ENCODE peak calls at places on chromosomes 13 and 19, in seven cellular contexts. Q is SK-N-SH, T is H1, C is GM12892, J is K562, Z is GM12878, U is HepG2. S is an unnamed sample.

GRCh38 chr13:83024226-83024625 is 858.0 kb downstream of the SLITRK1 start:
- DNase-seq in Q (no peak), T (no peak), C (no peak), J (no peak), Z (no peak), U (no peak), S (no peak)

GRCh38 chr19:50230379-50231351 is 27.2 kb downstream of the MYH14 start:
- DNase-seq in Q (no peak), T (peak), C (no peak), J (no peak), Z (no peak), U (peak), S (no peak)

GRCh38 chr19:55369651-55370304 is 485 bp downstream of the IL11 start:
- DNase-seq in Q (peak), T (peak), C (peak), J (peak), Z (no peak), U (no peak), S (no peak)

GRCh38 chr13:71879129-71879535 is 12.1 kb upstream of the DACH1 start:
- DNase-seq in Q (peak), T (no peak), C (no peak), J (no peak), Z (no peak), U (peak), S (no peak)

GRCh38 chr19:45424191-45425058 is 708 bp upstream of the ERCC1 start:
- DNase-seq in Q (peak), T (peak), C (no peak), J (peak), Z (no peak), U (peak), S (no peak)

GRCh38 chr19:51735759-51736449 is 12.1 kb upstream of the HAS1 start:
- DNase-seq in Q (no peak), T (no peak), C (no peak), J (peak), Z (no peak), U (no peak), S (no peak)

GRCh38 chr13:32548837-32549236 is 10.2 kb upstream of the N4BP2L2 start:
- DNase-seq in Q (no peak), T (no peak), C (no peak), J (no peak), Z (no peak), U (no peak), S (no peak)

GRCh38 chr13:95039415-95039814 is 261.8 kb downstream of the ABCC4 start:
- DNase-seq in Q (no peak), T (no peak), C (no peak), J (no peak), Z (no peak), U (peak), S (no peak)

GRCh38 chr13:41061075-41061913 is at the start of gene WBP4:
- DNase-seq in Q (peak), T (peak), C (peak), J (peak), Z (peak), U (peak), S (peak)

GRCh38 chr19:54608792-54609191 is 15.4 kb downstream of the LILRA1 start:
- DNase-seq in Q (no peak), T (no peak), C (no peak), J (no peak), Z (no peak), U (no peak), S (no peak)

GRCh38 chr13:98026457-98026857 is 73.0 kb downstream of the IPO5 start:
- DNase-seq in Q (no peak), T (no peak), C (no peak), J (no peak), Z (no peak), U (peak), S (no peak)

GRCh38 chr19:18590273-18591272 is 2.0 kb downstream of the REX1BD start:
- DNase-seq in Q (peak), T (peak), C (no peak), J (peak), Z (no peak), U (peak), S (no peak)

GRCh38 chr19:33507021-33507956 is 14.3 kb downstream of the PEPD start:
- DNase-seq in Q (peak), T (no peak), C (no peak), J (no peak), Z (no peak), U (no peak), S (no peak)

GRCh38 chr13:31538067-31539042 is 201.0 kb upstream of the RXFP2 start:
- DNase-seq in Q (peak), T (no peak), C (no peak), J (peak), Z (no peak), U (peak), S (no peak)

GRCh38 chr19:31825134-31826094 is 476.2 kb upstream of the TSHZ3 start:
- DNase-seq in Q (no peak), T (no peak), C (no peak), J (no peak), Z (no peak), U (no peak), S (no peak)

GRCh38 chr19:16259385-16260159 is 61.9 kb downstream of the AP1M1 start:
- DNase-seq in Q (no peak), T (no peak), C (peak), J (no peak), Z (peak), U (no peak), S (no peak)

GRCh38 chr19:55387736-55388497 is 2.2 kb downstream of the RPL28 start:
- DNase-seq in Q (no peak), T (no peak), C (no peak), J (no peak), Z (no peak), U (no peak), S (no peak)

DNA sequence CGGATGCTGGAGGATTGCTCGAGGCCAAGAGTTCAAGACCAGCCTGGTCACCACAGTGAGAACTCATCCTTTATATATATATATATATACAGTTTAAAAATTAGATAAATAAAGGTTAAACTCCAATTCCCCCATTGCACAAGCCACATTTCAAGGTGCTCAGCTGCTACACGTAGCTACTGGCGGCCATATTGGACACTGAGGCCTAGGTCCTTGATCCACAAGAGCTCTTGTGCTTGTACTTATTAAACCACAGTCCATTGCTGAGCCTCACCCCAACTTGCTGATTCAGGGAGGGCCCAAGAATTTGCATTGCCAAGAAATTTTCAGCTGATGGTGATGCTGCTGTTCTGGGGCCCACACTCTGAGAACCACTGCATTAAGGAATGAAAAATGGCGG is 9.6 kb downstream of the TTC9B start:
- DNase-seq in Q (no peak), T (no peak), C (no peak), J (no peak), Z (no peak), U (no peak), S (no peak)
- TF ChIP-seq TAF1 in Q (no peak), T (no peak), C (no peak), J (no peak), Z (no peak), U (no peak), S (no peak)

GRCh38 chr13:106799731-106800335 is 231.9 kb upstream of the ARGLU1 start:
- DNase-seq in Q (no peak), T (no peak), C (no peak), J (no peak), Z (no peak), U (no peak), S (no peak)

GRCh38 chr13:106797081-106797640 is 229.2 kb upstream of the ARGLU1 start:
- DNase-seq in Q (no peak), T (no peak), C (no peak), J (no peak), Z (no peak), U (no peak), S (no peak)

GRCh38 chr13:106795847-106796246 is 227.9 kb upstream of the ARGLU1 start:
- DNase-seq in Q (no peak), T (no peak), C (no peak), J (no peak), Z (no peak), U (no peak), S (no peak)

GRCh38 chr13:106796280-106797047 is 228.5 kb upstream of the ARGLU1 start:
- DNase-seq in Q (no peak), T (peak), C (no peak), J (no peak), Z (peak), U (no peak), S (no peak)

DNA sequence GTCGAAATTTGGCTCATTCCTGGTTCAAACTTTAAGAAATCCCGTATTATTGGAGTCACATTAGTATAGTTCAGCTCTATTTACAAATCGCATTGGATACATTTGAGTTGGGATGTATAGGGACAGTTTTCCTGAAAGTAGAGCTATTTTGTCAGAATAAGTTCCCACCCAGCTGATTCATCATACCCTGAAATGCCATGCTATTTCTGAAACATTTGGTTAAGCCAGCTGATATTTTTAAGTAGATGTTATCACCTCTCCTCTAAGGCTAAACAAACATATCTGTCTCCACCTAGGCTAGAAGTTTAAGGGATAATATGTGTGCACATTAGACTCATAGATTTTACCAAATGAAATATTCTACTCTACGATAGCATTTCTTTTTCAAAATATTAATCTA is 226.2 kb upstream of the ARGLU1 start:
- DNase-seq in Q (no peak), T (no peak), C (no peak), J (no peak), Z (no peak), U (no peak), S (no peak)
- TF ChIP-seq POLR2AphosphoS5 in Q (no peak), T (no peak), C (no peak), J (no peak), Z (no peak), U (no peak), S (no peak)

GRCh38 chr19:24069907-24070657 is 16.9 kb upstream of the ZNF254 start:
- DNase-seq in Q (no peak), T (no peak), C (no peak), J (no peak), Z (no peak), U (no peak), S (no peak)
- TF ChIP-seq TAF1 in Q (no peak), T (no peak), C (no peak), J (no peak), Z (no peak), U (no peak), S (no peak)

GRCh38 chr19:48569814-48570213 is 17.8 kb downstream of the SULT2B1 start:
- DNase-seq in Q (no peak), T (no peak), C (no peak), J (no peak), Z (no peak), U (no peak), S (no peak)

GRCh38 chr19:48565090-48565489 is 13.1 kb downstream of the SULT2B1 start:
- DNase-seq in Q (no peak), T (no peak), C (no peak), J (no peak), Z (no peak), U (peak), S (no peak)

GRCh38 chr19:48573163-48573505 is 21.2 kb downstream of the SULT2B1 start:
- DNase-seq in Q (no peak), T (no peak), C (no peak), J (no peak), Z (no peak), U (peak), S (no peak)

GRCh38 chr19:48571378-48572162 is 19.6 kb downstream of the SULT2B1 start:
- DNase-seq in Q (no peak), T (no peak), C (no peak), J (no peak), Z (no peak), U (peak), S (no peak)

GRCh38 chr19:48568345-48568886 is 16.4 kb downstream of the SULT2B1 start:
- DNase-seq in Q (peak), T (peak), C (no peak), J (peak), Z (no peak), U (peak), S (no peak)
- TF ChIP-seq POLR2AphosphoS5 in Q (peak), T (peak), C (no peak), J (no peak), Z (no peak), U (no peak), S (no peak)

DNA sequence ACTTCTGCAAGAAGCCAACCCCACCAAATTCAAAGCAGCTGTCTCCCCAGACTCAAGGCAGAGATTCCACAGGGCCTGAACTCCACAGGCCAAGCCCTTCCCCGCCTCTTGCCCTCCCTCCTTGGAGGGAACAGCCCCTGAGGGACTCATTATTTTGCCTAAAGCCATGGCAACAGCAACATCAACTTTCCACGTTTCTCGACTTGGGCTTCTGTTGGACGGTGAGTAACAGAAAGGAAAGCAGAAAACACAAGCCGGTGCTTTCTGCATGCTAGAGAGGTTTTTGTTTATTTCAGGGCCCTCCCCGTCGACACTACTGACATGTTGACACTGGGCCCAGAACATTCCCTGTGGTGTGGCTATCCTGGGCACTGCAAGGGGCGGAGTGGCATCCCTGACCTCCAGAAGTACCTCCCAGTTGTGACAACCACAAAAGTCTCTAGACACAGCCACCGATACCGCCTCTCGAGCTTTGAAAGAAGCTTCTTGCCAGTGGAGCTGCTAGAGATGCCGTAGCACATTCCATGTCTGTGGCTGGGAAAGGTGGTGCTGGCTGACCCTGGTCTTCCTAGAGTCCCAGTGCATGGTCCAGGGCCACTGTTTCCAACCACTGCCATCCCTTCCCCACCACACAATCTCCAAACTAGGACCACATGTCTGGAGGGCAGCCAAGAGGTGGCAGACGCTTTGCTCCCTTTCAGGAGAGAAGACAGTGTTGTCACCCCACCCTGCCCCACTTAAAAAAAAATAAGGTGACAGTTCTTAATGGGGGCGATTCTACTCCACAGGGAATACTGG is 12.8 kb downstream of the CAPS start:
- DNase-seq in Q (peak), T (no peak), C (no peak), J (no peak), Z (no peak), U (no peak), S (no peak)
- TF ChIP-seq TAF1 in Q (no peak), T (no peak), C (no peak), J (no peak), Z (no peak), U (no peak), S (no peak)

DNA sequence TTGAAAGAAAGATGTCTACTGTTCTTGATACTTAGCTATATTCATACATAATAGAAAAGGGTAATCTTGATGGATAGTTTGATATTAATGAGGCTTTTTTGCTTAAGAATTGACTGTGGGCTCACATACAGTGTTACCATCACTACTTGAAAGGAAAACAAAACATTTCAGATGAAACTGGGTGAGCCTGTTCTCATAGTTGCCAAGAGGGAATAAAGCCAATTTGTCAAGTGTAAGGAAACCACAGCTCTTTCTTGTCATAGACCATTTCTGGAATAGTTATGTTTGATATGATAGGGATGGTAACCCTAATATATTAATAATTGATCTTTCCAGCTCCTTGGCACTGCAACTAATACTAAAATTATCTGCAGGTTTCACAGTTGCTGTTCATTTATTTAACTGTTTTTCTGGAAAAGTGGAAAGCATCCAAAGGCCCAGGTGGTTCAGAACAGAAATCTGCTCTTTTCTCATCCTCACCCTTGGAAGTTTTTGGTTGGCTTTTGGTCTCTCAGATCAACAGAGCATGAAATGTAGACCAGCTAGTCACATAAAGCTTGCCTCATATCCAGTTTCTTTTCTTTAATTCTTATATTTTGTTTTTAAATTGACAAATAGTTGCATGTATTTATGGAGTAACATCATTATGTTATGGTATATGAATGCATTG is 43.2 kb downstream of the ARHGEF7 start:
- DNase-seq in Q (no peak), T (no peak), C (no peak), J (no peak), Z (no peak), U (no peak), S (no peak)
- TF ChIP-seq POLR2AphosphoS5 in Q (no peak), T (no peak), C (no peak), J (no peak), Z (no peak), U (no peak), S (no peak)

GRCh38 chr19:8566855-8567254 is 10.4 kb downstream of the MYO1F start:
- DNase-seq in Q (no peak), T (no peak), C (no peak), J (no peak), Z (no peak), U (no peak), S (no peak)
- TF ChIP-seq TAF1 in Q (no peak), T (no peak), C (no peak), J (no peak), Z (no peak), U (no peak), S (no peak)

DNA sequence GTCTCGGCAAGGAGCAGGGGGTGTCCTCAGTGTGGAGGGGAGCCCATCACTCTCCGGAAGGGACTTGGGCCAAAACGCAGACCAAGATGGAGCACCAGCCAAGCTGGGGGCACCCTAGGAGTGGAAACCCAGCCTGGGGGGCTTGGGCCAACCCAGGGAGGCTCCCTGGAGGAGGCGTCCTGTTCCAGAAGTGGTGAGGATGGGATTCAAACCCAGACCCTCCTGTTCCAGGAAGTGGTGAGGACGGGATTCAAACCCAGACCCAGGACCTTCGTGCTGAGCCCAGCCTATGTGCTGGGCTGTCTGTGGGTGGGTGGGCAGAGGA is 848 bp upstream of the PLIN4 start:
- DNase-seq in Q (no peak), T (no peak), C (no peak), J (no peak), Z (no peak), U (no peak), S (no peak)
- TF ChIP-seq POLR2AphosphoS5 in Q (no peak), T (no peak), C (no peak), J (no peak), Z (no peak), U (no peak), S (no peak)

GRCh38 chr13:102136735-102137296 is 265.0 kb downstream of the FGF14 start:
- DNase-seq in Q (no peak), T (no peak), C (no peak), J (no peak), Z (no peak), U (no peak), S (no peak)

GRCh38 chr13:102131246-102131645 is 270.6 kb downstream of the FGF14 start:
- DNase-seq in Q (no peak), T (no peak), C (no peak), J (no peak), Z (no peak), U (no peak), S (no peak)

GRCh38 chr13:102128216-102128800 is 273.5 kb downstream of the FGF14 start:
- DNase-seq in Q (no peak), T (no peak), C (no peak), J (no peak), Z (no peak), U (no peak), S (no peak)

GRCh38 chr13:102127153-102127552 is 274.7 kb downstream of the FGF14 start:
- DNase-seq in Q (no peak), T (no peak), C (no peak), J (no peak), Z (no peak), U (no peak), S (no peak)

GRCh38 chr13:102132896-102133295 is 269.0 kb downstream of the FGF14 start:
- DNase-seq in Q (no peak), T (no peak), C (no peak), J (no peak), Z (no peak), U (no peak), S (no peak)
- TF ChIP-seq TAF1 in Q (no peak), T (no peak), C (no peak), J (no peak), Z (no peak), U (no peak), S (no peak)

S was measured in GM12891.